ENCODE peak calls at places on chromosome 10, in nine cellular contexts. One of them, this sample, is unnamed.

GRCh38 chr10:22427890-22428571 is 82.7 kb downstream of the SPAG6 start:
- DNase-seq in thoracic aorta: no peak
- DNase-seq in colonic mucosa: no peak
- DNase-seq in cardiac fibroblast: peak
- DNase-seq in upper lobe of right lung: no peak
- DNase-seq in psoas muscle: no peak
- DNase-seq in breast epithelium: no peak
- DNase-seq in right lobe of liver: no peak
- DNase-seq in AG10803: peak
- DNase-seq in this sample: peak

GRCh38 chr10:33422779-33423520 is 88.5 kb upstream of the NRP1 start:
- DNase-seq in thoracic aorta: no peak
- DNase-seq in colonic mucosa: no peak
- DNase-seq in cardiac fibroblast: no peak
- DNase-seq in upper lobe of right lung: no peak
- DNase-seq in psoas muscle: no peak
- DNase-seq in breast epithelium: no peak
- DNase-seq in right lobe of liver: no peak
- DNase-seq in AG10803: peak
- DNase-seq in this sample: peak

GRCh38 chr10:97412891-97413304 is 11.8 kb upstream of the RRP12 start:
- DNase-seq in thoracic aorta: no peak
- DNase-seq in colonic mucosa: no peak
- DNase-seq in cardiac fibroblast: no peak
- DNase-seq in upper lobe of right lung: no peak
- DNase-seq in psoas muscle: no peak
- DNase-seq in breast epithelium: no peak
- DNase-seq in right lobe of liver: no peak
- DNase-seq in AG10803: no peak
- DNase-seq in this sample: no peak

GRCh38 chr10:34438741-34439140 is 376.4 kb downstream of the PARD3 start:
- DNase-seq in thoracic aorta: no peak
- DNase-seq in colonic mucosa: no peak
- DNase-seq in cardiac fibroblast: no peak
- DNase-seq in upper lobe of right lung: no peak
- DNase-seq in psoas muscle: no peak
- DNase-seq in breast epithelium: no peak
- DNase-seq in right lobe of liver: no peak
- DNase-seq in AG10803: no peak
- DNase-seq in this sample: no peak

GRCh38 chr10:12314836-12315235 is 34.5 kb upstream of the CAMK1D start:
- DNase-seq in thoracic aorta: no peak
- DNase-seq in colonic mucosa: no peak
- DNase-seq in cardiac fibroblast: no peak
- DNase-seq in upper lobe of right lung: no peak
- DNase-seq in psoas muscle: no peak
- DNase-seq in breast epithelium: no peak
- DNase-seq in right lobe of liver: no peak
- DNase-seq in AG10803: no peak
- DNase-seq in this sample: no peak

GRCh38 chr10:93751832-93752231 is 5.9 kb upstream of the LGI1 start:
- DNase-seq in thoracic aorta: no peak
- DNase-seq in colonic mucosa: peak
- DNase-seq in cardiac fibroblast: peak
- DNase-seq in upper lobe of right lung: no peak
- DNase-seq in psoas muscle: no peak
- DNase-seq in breast epithelium: no peak
- DNase-seq in right lobe of liver: no peak
- DNase-seq in AG10803: peak
- DNase-seq in this sample: peak

GRCh38 chr10:113665806-113666354 is 2.0 kb upstream of the NRAP start:
- DNase-seq in thoracic aorta: no peak
- DNase-seq in colonic mucosa: no peak
- DNase-seq in cardiac fibroblast: peak
- DNase-seq in upper lobe of right lung: no peak
- DNase-seq in psoas muscle: peak
- DNase-seq in breast epithelium: no peak
- DNase-seq in right lobe of liver: no peak
- DNase-seq in AG10803: peak
- DNase-seq in this sample: peak

GRCh38 chr10:20677340-20677739 is 219.8 kb downstream of the NEBL start:
- DNase-seq in thoracic aorta: no peak
- DNase-seq in colonic mucosa: peak
- DNase-seq in cardiac fibroblast: no peak
- DNase-seq in upper lobe of right lung: no peak
- DNase-seq in psoas muscle: no peak
- DNase-seq in breast epithelium: no peak
- DNase-seq in right lobe of liver: no peak
- DNase-seq in AG10803: no peak
- DNase-seq in this sample: no peak

GRCh38 chr10:87578799-87579401 is 74.2 kb downstream of the MINPP1 start:
- DNase-seq in thoracic aorta: no peak
- DNase-seq in colonic mucosa: no peak
- DNase-seq in cardiac fibroblast: peak
- DNase-seq in upper lobe of right lung: no peak
- DNase-seq in psoas muscle: no peak
- DNase-seq in breast epithelium: no peak
- DNase-seq in right lobe of liver: no peak
- DNase-seq in AG10803: peak
- DNase-seq in this sample: peak

GRCh38 chr10:125083576-125083920 is 76.8 kb downstream of the CTBP2 start:
- DNase-seq in thoracic aorta: no peak
- DNase-seq in colonic mucosa: no peak
- DNase-seq in cardiac fibroblast: peak
- DNase-seq in upper lobe of right lung: peak
- DNase-seq in psoas muscle: peak
- DNase-seq in breast epithelium: no peak
- DNase-seq in right lobe of liver: no peak
- DNase-seq in AG10803: peak
- DNase-seq in this sample: peak

GRCh38 chr10:75378403-75378802 is 23.2 kb downstream of the ZNF503 start:
- DNase-seq in thoracic aorta: no peak
- DNase-seq in colonic mucosa: no peak
- DNase-seq in cardiac fibroblast: no peak
- DNase-seq in upper lobe of right lung: no peak
- DNase-seq in psoas muscle: no peak
- DNase-seq in breast epithelium: no peak
- DNase-seq in right lobe of liver: no peak
- DNase-seq in AG10803: no peak
- DNase-seq in this sample: no peak
- TF ChIP-seq CTCF in thoracic aorta: no peak
- TF ChIP-seq CTCF in colonic mucosa: no peak
- TF ChIP-seq CTCF in cardiac fibroblast: no peak
- TF ChIP-seq CTCF in upper lobe of right lung: no peak
- TF ChIP-seq CTCF in psoas muscle: no peak
- TF ChIP-seq CTCF in breast epithelium: no peak
- TF ChIP-seq CTCF in right lobe of liver: no peak
- TF ChIP-seq CTCF in AG10803: no peak
- TF ChIP-seq CTCF in this sample: no peak

DNA sequence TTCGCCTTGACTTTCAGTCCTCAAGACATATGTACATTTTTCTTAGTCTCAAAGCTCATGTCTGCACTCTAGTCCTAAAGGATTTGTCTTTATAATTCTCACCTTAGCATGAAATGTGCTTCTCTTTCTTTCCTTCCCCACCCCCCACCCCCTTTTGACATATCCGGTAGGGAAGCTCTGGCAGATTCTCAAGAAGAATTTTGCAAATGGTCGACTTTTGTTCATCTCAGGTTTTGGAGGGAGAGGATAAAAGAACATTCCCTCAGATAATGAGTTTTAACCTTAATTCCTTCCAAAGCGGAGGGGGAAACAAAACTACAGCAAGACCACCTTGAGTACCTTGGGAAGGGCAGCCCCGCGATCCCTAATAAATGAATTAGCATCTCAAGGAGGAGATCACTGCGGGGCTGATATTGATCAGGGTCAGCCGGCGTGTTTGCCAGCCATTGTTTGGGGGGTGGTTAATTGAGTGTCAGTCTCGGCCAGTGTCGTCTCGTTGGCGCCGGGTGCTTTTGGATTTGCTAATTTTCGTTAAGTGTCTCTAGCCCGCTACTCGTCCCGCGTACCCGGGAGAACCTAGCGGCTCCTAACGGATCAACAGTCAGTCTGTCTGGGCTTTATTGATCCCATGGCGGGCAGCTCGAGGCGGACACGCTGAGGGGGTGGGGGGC is 889 bp upstream of the BAMBI start:
- DNase-seq in thoracic aorta: no peak
- DNase-seq in colonic mucosa: no peak
- DNase-seq in cardiac fibroblast: no peak
- DNase-seq in upper lobe of right lung: no peak
- DNase-seq in psoas muscle: no peak
- DNase-seq in breast epithelium: no peak
- DNase-seq in right lobe of liver: no peak
- DNase-seq in AG10803: no peak
- DNase-seq in this sample: peak
- H3K4me3 ChIP-seq in thoracic aorta: peak
- H3K4me3 ChIP-seq in colonic mucosa: peak
- H3K4me3 ChIP-seq in cardiac fibroblast: peak
- H3K4me3 ChIP-seq in upper lobe of right lung: peak
- H3K4me3 ChIP-seq in psoas muscle: peak
- H3K4me3 ChIP-seq in breast epithelium: peak
- H3K4me3 ChIP-seq in right lobe of liver: peak
- H3K4me3 ChIP-seq in AG10803: peak
- H3K4me3 ChIP-seq in this sample: peak

GRCh38 chr10:60209874-60210584 is 179.6 kb downstream of the ANK3 start:
- DNase-seq in thoracic aorta: no peak
- DNase-seq in colonic mucosa: no peak
- DNase-seq in cardiac fibroblast: peak
- DNase-seq in upper lobe of right lung: no peak
- DNase-seq in psoas muscle: no peak
- DNase-seq in breast epithelium: no peak
- DNase-seq in right lobe of liver: no peak
- DNase-seq in AG10803: no peak
- DNase-seq in this sample: no peak

GRCh38 chr10:60205741-60206140 is 183.9 kb downstream of the ANK3 start:
- DNase-seq in thoracic aorta: no peak
- DNase-seq in colonic mucosa: no peak
- DNase-seq in cardiac fibroblast: no peak
- DNase-seq in upper lobe of right lung: no peak
- DNase-seq in psoas muscle: no peak
- DNase-seq in breast epithelium: no peak
- DNase-seq in right lobe of liver: no peak
- DNase-seq in AG10803: no peak
- DNase-seq in this sample: no peak

GRCh38 chr10:60206735-60207134 is 182.9 kb downstream of the ANK3 start:
- DNase-seq in thoracic aorta: no peak
- DNase-seq in colonic mucosa: peak
- DNase-seq in cardiac fibroblast: peak
- DNase-seq in upper lobe of right lung: no peak
- DNase-seq in psoas muscle: no peak
- DNase-seq in breast epithelium: no peak
- DNase-seq in right lobe of liver: peak
- DNase-seq in AG10803: no peak
- DNase-seq in this sample: peak

GRCh38 chr10:60208676-60209269 is 180.9 kb downstream of the ANK3 start:
- DNase-seq in thoracic aorta: no peak
- DNase-seq in colonic mucosa: no peak
- DNase-seq in cardiac fibroblast: peak
- DNase-seq in upper lobe of right lung: no peak
- DNase-seq in psoas muscle: no peak
- DNase-seq in breast epithelium: no peak
- DNase-seq in right lobe of liver: no peak
- DNase-seq in AG10803: peak
- DNase-seq in this sample: peak

DNA sequence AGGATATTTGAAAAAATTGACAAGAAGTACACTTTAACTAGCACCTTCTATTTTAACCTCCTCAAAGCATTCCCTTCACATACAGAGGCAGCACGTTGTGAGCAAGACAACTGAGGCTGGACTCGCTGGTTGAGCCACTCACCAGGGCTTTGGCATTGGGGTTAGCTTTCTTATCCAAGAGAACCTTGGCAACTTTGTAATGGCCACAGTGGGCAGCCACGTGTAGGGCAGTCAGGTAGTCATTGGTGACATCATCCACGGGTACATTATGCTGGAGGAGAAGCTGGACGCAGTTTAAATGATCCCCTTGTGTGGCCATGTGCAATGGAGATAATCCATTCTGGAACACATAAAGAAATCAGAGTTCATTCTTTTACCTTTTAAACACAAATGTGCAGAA is 181.8 kb downstream of the ANK3 start:
- DNase-seq in thoracic aorta: no peak
- DNase-seq in colonic mucosa: no peak
- DNase-seq in cardiac fibroblast: no peak
- DNase-seq in upper lobe of right lung: no peak
- DNase-seq in psoas muscle: no peak
- DNase-seq in breast epithelium: no peak
- DNase-seq in right lobe of liver: no peak
- DNase-seq in AG10803: no peak
- DNase-seq in this sample: no peak
- TF ChIP-seq CTCF in thoracic aorta: no peak
- TF ChIP-seq CTCF in colonic mucosa: no peak
- TF ChIP-seq CTCF in cardiac fibroblast: no peak
- TF ChIP-seq CTCF in upper lobe of right lung: no peak
- TF ChIP-seq CTCF in psoas muscle: no peak
- TF ChIP-seq CTCF in breast epithelium: no peak
- TF ChIP-seq CTCF in right lobe of liver: no peak
- TF ChIP-seq CTCF in AG10803: no peak
- TF ChIP-seq CTCF in this sample: no peak

DNA sequence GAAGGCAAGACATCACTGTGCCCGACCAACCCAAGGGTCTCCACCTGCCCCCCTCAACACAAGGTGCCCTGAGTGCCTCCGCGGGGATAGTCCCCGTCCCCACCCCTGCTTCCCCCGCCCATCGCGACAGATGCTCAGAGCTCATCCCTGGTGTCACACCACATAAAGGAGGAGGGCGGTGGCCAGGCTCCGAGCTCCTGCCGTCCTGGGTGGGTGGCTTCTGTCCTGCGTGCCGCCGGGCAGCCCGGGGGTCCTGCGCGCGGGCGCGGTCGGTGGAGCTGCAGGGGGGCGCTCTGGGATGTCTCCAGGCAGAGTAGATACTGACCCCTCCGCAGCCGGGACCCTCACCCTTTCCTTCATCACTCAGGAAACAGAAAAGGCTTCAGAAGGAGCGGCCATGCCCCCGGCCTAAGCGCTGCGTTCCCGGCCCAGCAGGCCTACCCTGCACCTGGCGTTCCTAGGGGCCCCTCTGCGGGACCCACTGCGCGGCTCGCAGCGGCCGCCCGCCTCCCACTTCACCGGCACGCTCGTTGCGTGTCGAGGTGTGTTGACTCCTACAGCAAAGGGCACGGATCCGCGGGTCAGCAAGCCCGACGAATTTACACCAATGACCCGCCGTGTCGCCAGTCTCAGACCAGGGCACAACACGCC is 53.4 kb downstream of the ALOX5 start:
- DNase-seq in thoracic aorta: no peak
- DNase-seq in colonic mucosa: no peak
- DNase-seq in cardiac fibroblast: no peak
- DNase-seq in upper lobe of right lung: peak
- DNase-seq in psoas muscle: no peak
- DNase-seq in breast epithelium: no peak
- DNase-seq in right lobe of liver: no peak
- DNase-seq in AG10803: no peak
- DNase-seq in this sample: no peak
- H3K4me3 ChIP-seq in thoracic aorta: no peak
- H3K4me3 ChIP-seq in colonic mucosa: no peak
- H3K4me3 ChIP-seq in cardiac fibroblast: no peak
- H3K4me3 ChIP-seq in upper lobe of right lung: no peak
- H3K4me3 ChIP-seq in psoas muscle: peak
- H3K4me3 ChIP-seq in breast epithelium: no peak
- H3K4me3 ChIP-seq in right lobe of liver: no peak
- H3K4me3 ChIP-seq in AG10803: no peak
- H3K4me3 ChIP-seq in this sample: no peak